ENCODE peak calls at places on chromosomes 6 and 20, in five cellular contexts. One of them, this sample, is unnamed.

GRCh38 chr6:113732384-113732966 is 124.7 kb upstream of the MARCKS start:
- DNase-seq in mucosa of descending colon: no peak
- DNase-seq in GM10248: no peak
- DNase-seq in hepatocyte: peak
- DNase-seq in thoracic aorta: no peak
- DNase-seq in this sample: no peak

GRCh38 chr6:95227301-95227700 is 350.0 kb upstream of the MANEA start:
- DNase-seq in mucosa of descending colon: no peak
- DNase-seq in GM10248: no peak
- DNase-seq in hepatocyte: no peak
- DNase-seq in thoracic aorta: no peak
- DNase-seq in this sample: no peak

GRCh38 chr6:10617008-10617696 is 77.3 kb downstream of the C6orf52 start:
- DNase-seq in mucosa of descending colon: peak
- DNase-seq in GM10248: no peak
- DNase-seq in hepatocyte: no peak
- DNase-seq in thoracic aorta: no peak
- DNase-seq in this sample: no peak

GRCh38 chr20:63835031-63835858 is 4.2 kb upstream of the ZBTB46 start:
- DNase-seq in mucosa of descending colon: peak
- DNase-seq in GM10248: peak
- DNase-seq in hepatocyte: peak
- DNase-seq in thoracic aorta: peak
- DNase-seq in this sample: no peak

GRCh38 chr20:34058831-34059230 is 53.2 kb downstream of the EIF2S2 start:
- DNase-seq in mucosa of descending colon: no peak
- DNase-seq in GM10248: no peak
- DNase-seq in hepatocyte: no peak
- DNase-seq in thoracic aorta: no peak
- DNase-seq in this sample: peak

GRCh38 chr20:733806-734205 is 34.5 kb downstream of the SLC52A3 start:
- DNase-seq in mucosa of descending colon: no peak
- DNase-seq in GM10248: no peak
- DNase-seq in hepatocyte: no peak
- DNase-seq in thoracic aorta: no peak
- DNase-seq in this sample: no peak

GRCh38 chr20:51195419-51195901 is 172.6 kb upstream of the KCNG1 start:
- DNase-seq in mucosa of descending colon: no peak
- DNase-seq in GM10248: no peak
- DNase-seq in hepatocyte: no peak
- DNase-seq in thoracic aorta: no peak
- DNase-seq in this sample: no peak

GRCh38 chr6:7196019-7196402 is 88.2 kb downstream of the RREB1 start:
- DNase-seq in mucosa of descending colon: no peak
- DNase-seq in GM10248: no peak
- DNase-seq in hepatocyte: no peak
- DNase-seq in thoracic aorta: no peak
- DNase-seq in this sample: peak

GRCh38 chr6:108635505-108636226 is 74.9 kb downstream of the FOXO3 start:
- DNase-seq in mucosa of descending colon: no peak
- DNase-seq in GM10248: no peak
- DNase-seq in hepatocyte: no peak
- DNase-seq in thoracic aorta: no peak
- DNase-seq in this sample: peak

GRCh38 chr20:49347156-49347555 is 69.3 kb upstream of the ZNFX1 start:
- DNase-seq in mucosa of descending colon: no peak
- DNase-seq in GM10248: no peak
- DNase-seq in hepatocyte: no peak
- DNase-seq in thoracic aorta: no peak
- DNase-seq in this sample: no peak

GRCh38 chr6:110629153-110629552 is 152.7 kb upstream of the SLC22A16 start:
- DNase-seq in mucosa of descending colon: no peak
- DNase-seq in GM10248: no peak
- DNase-seq in hepatocyte: no peak
- DNase-seq in thoracic aorta: no peak
- DNase-seq in this sample: no peak

GRCh38 chr6:110181131-110182027 is 1.2 kb downstream of the CDC40 start:
- DNase-seq in mucosa of descending colon: no peak
- DNase-seq in GM10248: no peak
- DNase-seq in hepatocyte: peak
- DNase-seq in thoracic aorta: no peak
- DNase-seq in this sample: peak

GRCh38 chr6:18260448-18261106 is 3.8 kb downstream of the DEK start:
- DNase-seq in mucosa of descending colon: no peak
- DNase-seq in GM10248: peak
- DNase-seq in hepatocyte: no peak
- DNase-seq in thoracic aorta: no peak
- DNase-seq in this sample: peak

GRCh38 chr6:31657406-31658157 is 1.9 kb downstream of the APOM start:
- DNase-seq in mucosa of descending colon: no peak
- DNase-seq in GM10248: no peak
- DNase-seq in hepatocyte: no peak
- DNase-seq in thoracic aorta: no peak
- DNase-seq in this sample: peak

GRCh38 chr6:145310116-145310515 is 425.2 kb downstream of the EPM2A start:
- DNase-seq in mucosa of descending colon: no peak
- DNase-seq in GM10248: no peak
- DNase-seq in hepatocyte: no peak
- DNase-seq in thoracic aorta: no peak
- DNase-seq in this sample: no peak

GRCh38 chr6:127352519-127352918 is 9.1 kb upstream of the ECHDC1 start:
- DNase-seq in mucosa of descending colon: no peak
- DNase-seq in GM10248: no peak
- DNase-seq in hepatocyte: no peak
- DNase-seq in thoracic aorta: no peak
- DNase-seq in this sample: no peak

GRCh38 chr6:81613606-81614005 is 138.9 kb downstream of the TENT5A start:
- DNase-seq in mucosa of descending colon: no peak
- DNase-seq in GM10248: no peak
- DNase-seq in hepatocyte: no peak
- DNase-seq in thoracic aorta: no peak
- DNase-seq in this sample: no peak

GRCh38 chr20:16596991-16597390 is 23.7 kb upstream of the KIF16B start:
- DNase-seq in mucosa of descending colon: no peak
- DNase-seq in GM10248: no peak
- DNase-seq in hepatocyte: no peak
- DNase-seq in thoracic aorta: no peak
- DNase-seq in this sample: no peak

GRCh38 chr6:153537422-153537821 is 406.3 kb upstream of the RGS17 start:
- DNase-seq in mucosa of descending colon: no peak
- DNase-seq in GM10248: no peak
- DNase-seq in hepatocyte: no peak
- DNase-seq in thoracic aorta: no peak
- DNase-seq in this sample: no peak

GRCh38 chr6:84554069-84554468 is 210.3 kb downstream of the TBX18 start:
- DNase-seq in mucosa of descending colon: no peak
- DNase-seq in GM10248: no peak
- DNase-seq in hepatocyte: no peak
- DNase-seq in thoracic aorta: no peak
- DNase-seq in this sample: no peak

GRCh38 chr6:160394654-160395035 is 46.5 kb downstream of the SLC22A3 start:
- DNase-seq in mucosa of descending colon: no peak
- DNase-seq in GM10248: no peak
- DNase-seq in hepatocyte: no peak
- DNase-seq in thoracic aorta: no peak
- DNase-seq in this sample: no peak

GRCh38 chr6:113089056-113089455 is 741.9 kb downstream of the RFPL4B start:
- DNase-seq in mucosa of descending colon: no peak
- DNase-seq in GM10248: no peak
- DNase-seq in hepatocyte: no peak
- DNase-seq in thoracic aorta: no peak
- DNase-seq in this sample: no peak

GRCh38 chr6:115573866-115574265 is 486.8 kb downstream of the FRK start:
- DNase-seq in mucosa of descending colon: no peak
- DNase-seq in GM10248: no peak
- DNase-seq in hepatocyte: no peak
- DNase-seq in thoracic aorta: no peak
- DNase-seq in this sample: no peak

GRCh38 chr6:105941616-105942412 is 144.3 kb upstream of the PRDM1 start:
- DNase-seq in mucosa of descending colon: no peak
- DNase-seq in GM10248: no peak
- DNase-seq in hepatocyte: no peak
- DNase-seq in thoracic aorta: no peak
- DNase-seq in this sample: no peak

GRCh38 chr6:2841264-2842138 is at the start of gene SERPINB1:
- DNase-seq in mucosa of descending colon: peak
- DNase-seq in GM10248: peak
- DNase-seq in hepatocyte: peak
- DNase-seq in thoracic aorta: peak
- DNase-seq in this sample: peak

GRCh38 chr6:25472314-25472713 is 179.7 kb upstream of the SCGN start:
- DNase-seq in mucosa of descending colon: no peak
- DNase-seq in GM10248: no peak
- DNase-seq in hepatocyte: no peak
- DNase-seq in thoracic aorta: no peak
- DNase-seq in this sample: no peak
- TF ChIP-seq CTCF in mucosa of descending colon: no peak
- TF ChIP-seq CTCF in GM10248: no peak
- TF ChIP-seq CTCF in hepatocyte: no peak
- TF ChIP-seq CTCF in thoracic aorta: peak
- TF ChIP-seq CTCF in this sample: peak

GRCh38 chr20:31515072-31515774 is 981 bp downstream of the HM13 start:
- DNase-seq in mucosa of descending colon: no peak
- DNase-seq in GM10248: no peak
- DNase-seq in hepatocyte: no peak
- DNase-seq in thoracic aorta: no peak
- DNase-seq in this sample: no peak

GRCh38 chr20:31516166-31516565 is 1.9 kb downstream of the HM13 start:
- DNase-seq in mucosa of descending colon: no peak
- DNase-seq in GM10248: no peak
- DNase-seq in hepatocyte: no peak
- DNase-seq in thoracic aorta: no peak
- DNase-seq in this sample: no peak

GRCh38 chr20:31515775-31516107 is 1.5 kb downstream of the HM13 start:
- DNase-seq in mucosa of descending colon: no peak
- DNase-seq in GM10248: no peak
- DNase-seq in hepatocyte: no peak
- DNase-seq in thoracic aorta: no peak
- DNase-seq in this sample: peak

GRCh38 chr20:31516651-31517050 is 2.4 kb downstream of the HM13 start:
- DNase-seq in mucosa of descending colon: no peak
- DNase-seq in GM10248: no peak
- DNase-seq in hepatocyte: no peak
- DNase-seq in thoracic aorta: no peak
- DNase-seq in this sample: peak

DNA sequence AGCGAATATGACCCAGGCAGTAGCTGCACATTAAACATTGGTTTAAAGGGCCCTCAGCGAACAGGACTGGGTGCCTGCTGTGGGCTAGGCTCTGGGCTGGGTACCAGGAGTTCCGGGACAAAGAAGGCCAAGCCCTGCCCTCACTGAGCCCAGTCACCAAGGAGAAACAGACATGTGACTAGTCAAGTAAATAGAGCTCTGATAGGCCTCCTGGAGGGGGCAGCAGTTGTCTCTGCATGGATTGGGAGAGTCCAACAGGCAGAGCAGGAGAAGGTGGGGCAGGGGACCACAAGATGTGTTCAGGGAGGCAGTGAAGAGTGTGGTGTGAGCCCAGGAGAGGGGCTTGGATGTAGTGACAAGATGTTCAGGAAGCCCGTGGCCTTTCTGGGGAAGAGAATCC is 3.1 kb downstream of the HM13 start:
- DNase-seq in mucosa of descending colon: no peak
- DNase-seq in GM10248: no peak
- DNase-seq in hepatocyte: peak
- DNase-seq in thoracic aorta: no peak
- DNase-seq in this sample: peak
- TF ChIP-seq CTCF in mucosa of descending colon: no peak
- TF ChIP-seq CTCF in GM10248: no peak
- TF ChIP-seq CTCF in hepatocyte: no peak
- TF ChIP-seq CTCF in thoracic aorta: no peak
- TF ChIP-seq CTCF in this sample: no peak

GRCh38 chr6:70673601-70674000 is 5.9 kb downstream of the SMAP1 start:
- DNase-seq in mucosa of descending colon: no peak
- DNase-seq in GM10248: no peak
- DNase-seq in hepatocyte: no peak
- DNase-seq in thoracic aorta: no peak
- DNase-seq in this sample: peak
- TF ChIP-seq CTCF in mucosa of descending colon: no peak
- TF ChIP-seq CTCF in GM10248: no peak
- TF ChIP-seq CTCF in hepatocyte: no peak
- TF ChIP-seq CTCF in thoracic aorta: no peak
- TF ChIP-seq CTCF in this sample: no peak

DNA sequence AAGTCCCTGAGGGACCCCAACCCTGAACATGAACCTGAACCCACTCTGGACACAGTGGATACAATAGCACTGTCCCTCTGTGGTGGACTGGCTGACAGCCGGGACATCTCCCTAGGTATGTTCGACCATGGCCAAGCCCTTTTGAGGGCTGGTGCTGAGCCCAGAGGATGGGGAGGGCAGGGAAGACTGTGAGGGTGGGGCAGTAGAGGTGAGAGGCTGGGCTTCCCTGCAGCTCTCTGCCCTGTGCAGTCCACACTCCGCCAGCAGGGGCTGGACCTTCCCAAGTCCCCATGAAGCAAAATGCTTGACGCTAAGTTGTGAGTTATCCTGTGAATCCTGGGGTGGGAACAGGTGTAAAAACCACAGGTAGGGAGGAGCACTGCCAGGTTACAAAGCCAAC is 11.5 kb downstream of the LPIN3 start:
- DNase-seq in mucosa of descending colon: peak
- DNase-seq in GM10248: no peak
- DNase-seq in hepatocyte: no peak
- DNase-seq in thoracic aorta: no peak
- DNase-seq in this sample: no peak
- TF ChIP-seq CTCF in mucosa of descending colon: no peak
- TF ChIP-seq CTCF in GM10248: no peak
- TF ChIP-seq CTCF in hepatocyte: no peak
- TF ChIP-seq CTCF in thoracic aorta: no peak
- TF ChIP-seq CTCF in this sample: no peak

DNA sequence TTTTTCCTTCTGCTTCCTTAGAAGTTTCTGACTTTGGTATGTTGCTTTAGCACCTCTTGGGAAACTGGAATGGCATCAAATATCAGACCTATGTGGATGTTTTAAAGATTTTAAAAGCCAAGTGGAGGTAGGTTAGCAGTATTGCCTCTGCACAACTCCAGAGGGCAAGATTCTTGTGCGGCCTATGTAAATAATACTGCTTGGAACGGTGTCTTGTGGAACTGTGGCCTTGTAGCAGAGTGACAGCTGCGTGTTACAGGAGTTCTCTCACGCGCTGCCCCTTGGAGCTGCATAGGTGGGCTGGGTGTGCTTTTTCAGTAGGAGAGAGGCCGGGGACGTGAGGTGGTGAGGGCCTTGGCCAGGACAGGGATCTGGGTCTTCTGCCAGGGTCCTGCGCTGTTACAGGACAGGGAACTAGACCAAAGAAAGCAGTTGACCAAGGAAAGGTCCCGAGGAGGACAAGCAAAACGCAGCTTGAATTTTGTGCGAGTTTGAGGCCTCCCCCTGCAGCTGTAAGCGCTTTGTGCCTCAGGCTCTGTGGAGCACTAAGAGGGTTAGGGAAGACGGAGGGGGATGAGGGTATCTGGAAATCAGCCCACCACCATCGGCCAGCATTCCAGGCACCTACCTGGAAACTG is 1.5 kb downstream of the TMEM181 start:
- DNase-seq in mucosa of descending colon: no peak
- DNase-seq in GM10248: no peak
- DNase-seq in hepatocyte: no peak
- DNase-seq in thoracic aorta: no peak
- DNase-seq in this sample: no peak
- TF ChIP-seq CTCF in mucosa of descending colon: no peak
- TF ChIP-seq CTCF in GM10248: no peak
- TF ChIP-seq CTCF in hepatocyte: no peak
- TF ChIP-seq CTCF in thoracic aorta: no peak
- TF ChIP-seq CTCF in this sample: no peak